ENCODE peak calls at places on chromosomes 5 and 9, in nine cellular contexts. Y is posterior vena cava; V is SW480; H is tibial nerve; N is stimulated activated CD4-positive, alpha-beta T cell treated with anti-CD3 and anti-CD28 coated beads, Interleukin-4, amount 100 ng/mL, for 1 hour; A is glomerular endothelial cell; D is activated T-helper 1 cell treated with anti-CD3 and anti-CD28 coated beads, Interleukin-2, amount 50 U/mL, for 16 hours; U is Right ventricle myocardium superior; X is ELF-1. S is an unnamed sample.

GRCh38 chr5:42993516-42994284 is 46.4 kb downstream of the ANXA2R start:
- DNase-seq in Y (no peak), V (no peak), H (peak; percentile 27), N (peak; percentile 30), A (no peak), D (peak; percentile 31), U (peak; percentile 48), X (peak; percentile 61), S (no peak)

GRCh38 chr9:4011062-4011461 is 288.8 kb downstream of the GLIS3 start:
- DNase-seq in Y (no peak), V (no peak), H (no peak), N (no peak), A (no peak), D (no peak), U (no peak), X (no peak), S (no peak)

GRCh38 chr5:77847814-77848290 is 71.7 kb upstream of the TBCA start:
- DNase-seq in Y (no peak), V (no peak), H (no peak), N (no peak), A (no peak), D (no peak), U (no peak), X (peak; percentile 94), S (no peak)

GRCh38 chr5:78527054-78527884 is 121.3 kb downstream of the LHFPL2 start:
- DNase-seq in Y (peak; percentile 86), V (no peak), H (peak; percentile 78), N (no peak), A (peak; percentile 98), D (no peak), U (peak; percentile 65), X (peak; percentile 69), S (no peak)

GRCh38 chr5:177431317-177432142 is 5.1 kb downstream of the GRK6 start:
- DNase-seq in Y (peak; percentile 86), V (peak; percentile 86), H (no peak), N (peak; percentile 59), A (no peak), D (peak; percentile 51), U (peak; percentile 67), X (no peak), S (no peak)

GRCh38 chr9:134642385-134643181 is 980 bp downstream of the COL5A1 start:
- DNase-seq in Y (peak; percentile 90), V (no peak), H (peak; percentile 80), N (no peak), A (no peak), D (no peak), U (peak; percentile 76), X (peak; percentile 69), S (no peak)

GRCh38 chr5:154103223-154103622 is 64.5 kb downstream of the MFAP3 start:
- DNase-seq in Y (no peak), V (no peak), H (no peak), N (no peak), A (no peak), D (no peak), U (peak; percentile 33), X (no peak), S (no peak)

GRCh38 chr5:133829786-133830185 is 138.6 kb downstream of the C5orf15 start:
- DNase-seq in Y (no peak), V (no peak), H (no peak), N (no peak), A (no peak), D (no peak), U (no peak), X (no peak), S (no peak)

GRCh38 chr9:111298831-111299603 is 31.0 kb downstream of the OR2K2 start:
- DNase-seq in Y (peak; percentile 88), V (peak; percentile 72), H (peak; percentile 80), N (no peak), A (peak; percentile 29), D (no peak), U (peak; percentile 79), X (no peak), S (no peak)

GRCh38 chr5:152092580-152092979 is 167.9 kb upstream of the GLRA1 start:
- DNase-seq in Y (no peak), V (peak; percentile 9), H (no peak), N (no peak), A (no peak), D (no peak), U (no peak), X (no peak), S (no peak)

GRCh38 chr9:21789541-21790037 is 12.8 kb upstream of the MTAP start:
- DNase-seq in Y (no peak), V (peak; percentile 88), H (peak; percentile 71), N (peak; percentile 27), A (no peak), D (no peak), U (peak; percentile 46), X (peak; percentile 48), S (no peak)

GRCh38 chr5:69492391-69493234 is at the start of gene OCLN:
- DNase-seq in Y (peak; percentile 82), V (peak; percentile 89), H (no peak), N (peak; percentile 15), A (no peak), D (no peak), U (peak; percentile 43), X (peak; percentile 89), S (peak; percentile 79)

GRCh38 chr5:169430676-169431075 is 129.7 kb upstream of the SLIT3 start:
- DNase-seq in Y (no peak), V (no peak), H (no peak), N (no peak), A (no peak), D (no peak), U (no peak), X (no peak), S (no peak)

GRCh38 chr9:7097785-7098420 is 340.1 kb downstream of the KDM4C start:
- DNase-seq in Y (no peak), V (no peak), H (no peak), N (no peak), A (no peak), D (no peak), U (no peak), X (no peak), S (no peak)

GRCh38 chr9:34001951-34002350 is 46.7 kb downstream of the UBAP2 start:
- DNase-seq in Y (no peak), V (no peak), H (no peak), N (no peak), A (no peak), D (no peak), U (no peak), X (no peak), S (no peak)

GRCh38 chr9:113913426-113914195 is 37.5 kb downstream of the ZNF618 start:
- DNase-seq in Y (no peak), V (no peak), H (no peak), N (no peak), A (no peak), D (no peak), U (no peak), X (no peak), S (no peak)

GRCh38 chr5:68406767-68407232 is 191.2 kb downstream of the PIK3R1 start:
- DNase-seq in Y (no peak), V (peak; percentile 22), H (no peak), N (no peak), A (no peak), D (no peak), U (peak; percentile 49), X (peak; percentile 53), S (no peak)

GRCh38 chr5:60377826-60378225 is 322.1 kb downstream of the DEPDC1B start:
- DNase-seq in Y (no peak), V (no peak), H (no peak), N (no peak), A (no peak), D (no peak), U (no peak), X (no peak), S (no peak)

GRCh38 chr9:4497395-4497794 is 7.1 kb downstream of the SLC1A1 start:
- DNase-seq in Y (no peak), V (no peak), H (no peak), N (no peak), A (no peak), D (no peak), U (no peak), X (no peak), S (no peak)

GRCh38 chr5:77798448-77798847 is 22.3 kb upstream of the TBCA start:
- DNase-seq in Y (no peak), V (no peak), H (no peak), N (no peak), A (no peak), D (no peak), U (no peak), X (no peak), S (no peak)

GRCh38 chr5:142869883-142870282 is 99.7 kb downstream of the ARHGAP26 start:
- DNase-seq in Y (no peak), V (no peak), H (no peak), N (no peak), A (no peak), D (no peak), U (peak; percentile 66), X (no peak), S (no peak)

GRCh38 chr9:81083821-81084512 is 605.4 kb downstream of the TLE1 start:
- DNase-seq in Y (no peak), V (no peak), H (no peak), N (no peak), A (no peak), D (no peak), U (no peak), X (no peak), S (no peak)

GRCh38 chr9:76373173-76373771 is 21.0 kb downstream of the RFK start:
- DNase-seq in Y (no peak), V (peak; percentile 76), H (peak; percentile 61), N (no peak), A (no peak), D (no peak), U (peak; percentile 68), X (no peak), S (no peak)

GRCh38 chr9:133877967-133878366 is 114.2 kb downstream of the VAV2 start:
- DNase-seq in Y (no peak), V (no peak), H (no peak), N (no peak), A (no peak), D (no peak), U (no peak), X (no peak), S (no peak)

GRCh38 chr9:134563397-134563796 is 78.2 kb upstream of the COL5A1 start:
- DNase-seq in Y (no peak), V (no peak), H (no peak), N (no peak), A (no peak), D (no peak), U (no peak), X (no peak), S (no peak)

GRCh38 chr9:132670816-132671371 is 630 bp downstream of the GTF3C4 start:
- DNase-seq in Y (no peak), V (peak; percentile 32), H (no peak), N (peak; percentile 41), A (no peak), D (peak; percentile 47), U (peak; percentile 46), X (peak; percentile 67), S (no peak)

GRCh38 chr9:89093201-89093600 is 85.4 kb downstream of the SHC3 start:
- DNase-seq in Y (no peak), V (no peak), H (no peak), N (no peak), A (no peak), D (no peak), U (no peak), X (no peak), S (no peak)

GRCh38 chr5:166369326-166369725 is 1922.1 kb upstream of the WWC1 start:
- DNase-seq in Y (no peak), V (no peak), H (no peak), N (no peak), A (no peak), D (no peak), U (no peak), X (peak; percentile 43), S (no peak)

GRCh38 chr9:70229026-70229425 is 29.8 kb upstream of the SMC5 start:
- DNase-seq in Y (no peak), V (no peak), H (peak; percentile 9), N (no peak), A (no peak), D (no peak), U (peak; percentile 39), X (no peak), S (no peak)

GRCh38 chr5:169350016-169350415 is 49.1 kb upstream of the SLIT3 start:
- DNase-seq in Y (no peak), V (peak; percentile 14), H (no peak), N (no peak), A (no peak), D (no peak), U (no peak), X (no peak), S (no peak)

GRCh38 chr5:125411163-125412050 is 665.0 kb upstream of the ZNF608 start:
- DNase-seq in Y (no peak), V (no peak), H (no peak), N (no peak), A (no peak), D (no peak), U (no peak), X (peak; percentile 51), S (no peak)

S was measured in RWPE2.